ENCODE peak calls at places on chromosomes 4 and X, in five cellular contexts. M, E, L, C and B are unnamed samples.

GRCh38 chr4:181509073-181509472 is 734.1 kb upstream of the TENM3 start:
- DNase-seq in E (no peak), C (no peak), M (no peak), L (no peak), B (no peak)

GRCh38 chr4:184968784-184969201 is 49.5 kb upstream of the HELT start:
- DNase-seq in C (no peak), M (no peak), L (no peak), E (no peak), B (no peak)

GRCh38 chr4:167031534-167032156 is 202.6 kb downstream of the SPOCK3 start:
- DNase-seq in C (no peak), M (no peak), E (no peak), L (no peak), B (no peak)

GRCh38 chrX:119406739-119407138 is 7.6 kb downstream of the SLC25A43 start:
- DNase-seq in E (no peak), C (no peak), M (no peak), L (no peak), B (no peak)

GRCh38 chr4:143424276-143424675 is 87.6 kb downstream of the GAB1 start:
- DNase-seq in L (no peak), C (no peak), M (no peak), E (no peak), B (no peak)

GRCh38 chr4:75327804-75328512 is 186.2 kb downstream of the RCHY1 start:
- DNase-seq in C (no peak), L (no peak), M (no peak), E (no peak), B (no peak)

GRCh38 chr4:86895692-86896488 is 3.7 kb upstream of the C4orf36 start:
- DNase-seq in E (peak; percentile 21), C (no peak), L (no peak), M (peak; percentile 72), B (peak; percentile 69)

GRCh38 chr4:18314731-18315130 is 293.2 kb upstream of the LCORL start:
- DNase-seq in E (no peak), M (no peak), L (no peak), C (no peak), B (no peak)

GRCh38 chr4:15001248-15001824 is 945 bp upstream of the CPEB2 start:
- DNase-seq in L (peak; percentile 69), C (peak; percentile 51), M (peak; percentile 89), E (peak; percentile 21), B (peak; percentile 17)

GRCh38 chrX:65706041-65706828 is 38.8 kb downstream of the MSN start:
- DNase-seq in L (peak; percentile 79), C (no peak), E (no peak), M (no peak), B (peak; percentile 31)

GRCh38 chrX:10110984-10111363 is 45.8 kb upstream of the CLCN4 start:
- DNase-seq in M (no peak), L (peak; percentile 86), C (peak; percentile 57), E (no peak), B (peak; percentile 65)

GRCh38 chr4:149825336-149825735 is 9.7 kb upstream of the IQCM start:
- DNase-seq in L (no peak), M (no peak), E (no peak), C (no peak), B (no peak)

GRCh38 chrX:42948723-42949122 is 170.8 kb upstream of the PPP1R2C start:
- DNase-seq in E (no peak), L (peak; percentile 54), C (no peak), M (no peak), B (no peak)

GRCh38 chr4:10077101-10077491 is 39.5 kb downstream of the WDR1 start:
- DNase-seq in L (no peak), M (no peak), E (no peak), C (no peak), B (no peak)

GRCh38 chr4:31106419-31106818 is 386.2 kb downstream of the PCDH7 start:
- DNase-seq in M (no peak), E (no peak), C (no peak), L (no peak), B (no peak)

GRCh38 chr4:177369372-177369771 is 59.7 kb downstream of the NEIL3 start:
- DNase-seq in M (peak; percentile 39), E (no peak), L (no peak), C (no peak), B (no peak)

GRCh38 chr4:5051692-5052423 is 578 bp downstream of the STK32B start:
- DNase-seq in C (no peak), M (no peak), L (no peak), E (peak; percentile 25), B (peak; percentile 30)

GRCh38 chrX:44962944-44963343 is 90.0 kb downstream of the KDM6A start:
- DNase-seq in M (no peak), E (no peak), L (no peak), C (no peak), B (no peak)

GRCh38 chr4:89906787-89907521 is 12.3 kb downstream of the MMRN1 start:
- DNase-seq in C (no peak), E (no peak), L (no peak), M (no peak), B (no peak)

GRCh38 chrX:17214962-17215361 is 160.0 kb upstream of the NHS start:
- DNase-seq in M (peak; percentile 34), C (no peak), L (no peak), E (no peak), B (no peak)

GRCh38 chrX:106783716-106784115 is 18.8 kb upstream of the TBC1D8B start:
- DNase-seq in M (no peak), L (no peak), C (no peak), E (no peak), B (no peak)

GRCh38 chrX:69133561-69134542 is 31.4 kb downstream of the PJA1 start:
- DNase-seq in L (peak; percentile 1), E (peak; percentile 47), M (peak; percentile 52), C (no peak), B (no peak)

GRCh38 chrX:13770013-13770412 is 35.5 kb downstream of the OFD1 start:
- DNase-seq in C (no peak), E (no peak), L (no peak), M (no peak), B (no peak)

GRCh38 chrX:136204571-136204970 is 46.6 kb downstream of the MAP7D3 start:
- DNase-seq in C (no peak), L (no peak), M (peak; percentile 42), E (peak; percentile 11), B (no peak)

GRCh38 chr4:6546681-6547447 is 28.1 kb upstream of the MAN2B2 start:
- DNase-seq in C (peak; percentile 48), E (peak; percentile 47), M (peak; percentile 66), L (peak; percentile 66), B (peak; percentile 81)

GRCh38 chr4:8439914-8440490 is 521 bp downstream of the ACOX3 start:
- DNase-seq in L (peak; percentile 47), M (no peak), C (no peak), E (no peak), B (no peak)

GRCh38 chr4:156974264-156974663 is 2.7 kb upstream of the PDGFC start:
- DNase-seq in C (no peak), M (peak; percentile 88), E (no peak), L (no peak), B (no peak)

GRCh38 chr4:139532951-139533350 is 23.1 kb downstream of the SETD7 start:
- DNase-seq in E (no peak), L (no peak), C (no peak), M (no peak), B (no peak)

DNA sequence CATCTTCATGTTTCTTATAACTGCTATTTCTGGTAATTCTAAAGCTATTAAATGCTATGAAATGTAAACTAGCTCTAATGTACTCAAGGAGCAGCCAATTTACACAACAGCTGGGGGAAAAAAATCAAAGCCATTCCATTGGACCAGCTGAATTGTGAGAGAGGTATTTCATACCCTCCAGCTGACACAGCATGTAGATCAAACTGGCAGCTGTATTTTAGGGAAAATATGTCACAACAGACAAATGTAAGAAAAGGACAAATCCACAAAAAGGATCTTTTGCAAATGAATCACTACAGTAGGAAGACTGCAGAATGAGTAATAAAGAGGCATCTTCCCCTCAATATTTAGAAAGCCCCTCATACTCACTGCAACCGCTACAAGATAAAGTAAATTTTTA is 65.1 kb upstream of the FAM47B start:
- DNase-seq in L (no peak), M (no peak), C (no peak), E (no peak), B (no peak)
- TF ChIP-seq CTCF in L (no peak), M (no peak), C (no peak), E (no peak), B (no peak)

GRCh38 chr4:122851568-122851967 is 24.9 kb downstream of the FGF2 start:
- DNase-seq in E (no peak), L (no peak), C (no peak), M (no peak), B (no peak)
- TF ChIP-seq CTCF in E (no peak), L (no peak), C (no peak), M (no peak), B (no peak)

DNA sequence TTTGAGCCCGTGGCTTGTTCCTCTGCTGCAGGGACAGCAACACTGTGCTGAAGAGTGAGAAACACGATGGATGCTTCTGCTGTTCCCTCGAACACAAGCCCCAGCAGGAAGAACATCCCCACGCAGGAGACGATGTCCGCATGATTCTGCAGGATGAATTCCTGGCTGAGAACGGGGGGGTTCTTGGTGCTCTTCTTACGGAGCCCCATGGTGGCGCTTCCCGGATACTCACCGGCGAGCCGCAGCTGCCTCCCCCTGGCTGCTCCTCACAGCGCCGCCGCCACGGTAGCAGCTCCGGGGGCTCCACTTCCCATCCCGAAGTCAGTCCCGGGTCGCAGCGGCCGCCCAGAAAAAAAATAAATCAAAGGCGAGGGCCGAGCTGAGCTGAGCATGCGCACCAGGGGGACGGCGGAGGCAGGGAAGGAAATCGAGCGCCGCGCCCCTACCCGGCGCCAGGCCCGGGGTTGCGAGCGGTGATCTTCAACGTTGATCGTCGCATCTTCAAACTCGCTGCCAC is at the start of gene TRAM1L1:
- DNase-seq in M (peak; percentile 43), L (peak; percentile 11), E (peak; percentile 78), C (no peak), B (peak; percentile 36)
- TF ChIP-seq CTCF in M (peak; percentile 31), L (no peak), E (no peak), C (no peak), B (no peak)

DNA sequence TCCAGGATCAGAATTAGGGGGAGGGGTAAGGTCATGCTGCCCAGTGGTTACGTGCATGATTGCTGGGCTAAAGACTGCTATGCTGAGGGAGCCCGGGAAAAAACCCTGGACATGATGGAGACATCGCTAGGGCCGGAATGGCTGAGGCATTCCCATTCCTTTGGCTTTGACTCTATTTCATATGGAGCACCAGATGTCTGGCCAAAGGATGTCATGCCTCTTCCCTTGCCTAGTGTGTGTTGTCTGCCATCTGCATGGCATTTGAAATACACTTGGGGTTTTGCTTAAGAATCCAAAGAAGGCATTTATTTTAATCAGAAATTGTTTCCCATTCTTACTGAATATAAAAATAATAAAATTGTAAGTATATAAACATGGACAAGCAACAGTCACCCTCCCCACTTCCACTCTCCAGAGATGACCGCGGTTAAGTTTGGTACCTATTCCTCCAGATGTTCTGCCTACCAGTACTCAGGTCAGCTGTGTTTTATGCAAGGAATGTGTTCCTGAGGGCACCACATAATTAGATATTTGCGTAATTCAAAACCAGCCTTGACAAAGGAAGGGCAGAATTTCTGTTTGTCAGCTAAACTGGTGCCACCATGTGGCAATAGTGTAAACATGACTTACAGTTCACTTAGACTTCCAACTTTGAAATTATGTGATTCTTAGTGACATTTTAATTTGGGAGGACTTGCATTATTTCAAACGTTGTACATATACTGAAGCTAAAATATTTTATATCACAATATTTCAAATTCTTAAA is 105.9 kb downstream of the CT47B1 start:
- DNase-seq in L (peak; percentile 6), M (peak; percentile 35), E (no peak), C (no peak), B (peak; percentile 27)
- TF ChIP-seq CTCF in L (no peak), M (peak; percentile 22), E (no peak), C (peak; percentile 41), B (no peak)

GRCh38 chr4:115873048-115873447 is 759.6 kb upstream of the NDST4 start:
- DNase-seq in E (no peak), L (no peak), C (no peak), M (no peak), B (no peak)
- TF ChIP-seq CTCF in E (no peak), L (no peak), C (no peak), M (no peak), B (no peak)

GRCh38 chrX:14942341-14942740 is 69.1 kb downstream of the MOSPD2 start:
- DNase-seq in M (no peak), L (no peak), C (no peak), E (no peak), B (no peak)
- TF ChIP-seq CTCF in M (no peak), L (no peak), C (no peak), E (no peak), B (no peak)